ENCODE peak calls at places on chromosomes 13 and 19, in six cellular contexts. One of them, this sample, is unnamed. For H3K9me3 and H3K36me3, the result is how much of the 10 kb centered on the place peaks cover.

GRCh38 chr19:29528350-29528945 is 2.7 kb downstream of the VSTM2B start:
- DNase-seq in ovary: peak
- DNase-seq in breast epithelium: peak
- DNase-seq in spleen: peak
- DNase-seq in right lobe of liver: no peak
- DNase-seq in Peyer's patch: no peak
- DNase-seq in this sample: peak

GRCh38 chr19:1942078-1942933 is 1.3 kb downstream of the CSNK1G2 start:
- DNase-seq in ovary: peak
- DNase-seq in breast epithelium: peak
- DNase-seq in spleen: peak
- DNase-seq in right lobe of liver: peak
- DNase-seq in Peyer's patch: peak
- DNase-seq in this sample: peak

GRCh38 chr19:6412111-6412999 is 12.3 kb downstream of the KHSRP start:
- DNase-seq in ovary: peak
- DNase-seq in breast epithelium: no peak
- DNase-seq in spleen: no peak
- DNase-seq in right lobe of liver: no peak
- DNase-seq in Peyer's patch: peak
- DNase-seq in this sample: no peak

GRCh38 chr13:20369886-20370361 is 137.8 kb upstream of the GJB6 start:
- DNase-seq in ovary: no peak
- DNase-seq in breast epithelium: no peak
- DNase-seq in spleen: no peak
- DNase-seq in right lobe of liver: no peak
- DNase-seq in Peyer's patch: no peak
- DNase-seq in this sample: no peak

GRCh38 chr19:18513868-18514267 is 8.0 kb downstream of the ELL start:
- DNase-seq in ovary: peak
- DNase-seq in breast epithelium: peak
- DNase-seq in spleen: no peak
- DNase-seq in right lobe of liver: peak
- DNase-seq in Peyer's patch: no peak
- DNase-seq in this sample: no peak

GRCh38 chr19:45511074-45511473 is 3.8 kb downstream of the VASP start:
- DNase-seq in ovary: no peak
- DNase-seq in breast epithelium: no peak
- DNase-seq in spleen: no peak
- DNase-seq in right lobe of liver: no peak
- DNase-seq in Peyer's patch: no peak
- DNase-seq in this sample: no peak

GRCh38 chr19:2902590-2903218 is 2.0 kb downstream of the ZNF57 start:
- DNase-seq in ovary: no peak
- DNase-seq in breast epithelium: no peak
- DNase-seq in spleen: no peak
- DNase-seq in right lobe of liver: no peak
- DNase-seq in Peyer's patch: no peak
- DNase-seq in this sample: no peak

GRCh38 chr13:30847697-30848307 is 58.3 kb upstream of the MEDAG start:
- DNase-seq in ovary: no peak
- DNase-seq in breast epithelium: no peak
- DNase-seq in spleen: no peak
- DNase-seq in right lobe of liver: no peak
- DNase-seq in Peyer's patch: no peak
- DNase-seq in this sample: no peak

GRCh38 chr13:113770441-113770840 is 11.4 kb downstream of the TMEM255B start:
- DNase-seq in ovary: peak
- DNase-seq in breast epithelium: no peak
- DNase-seq in spleen: peak
- DNase-seq in right lobe of liver: no peak
- DNase-seq in Peyer's patch: peak
- DNase-seq in this sample: no peak

GRCh38 chr13:48412881-48413351 is at the start of gene LPAR6:
- DNase-seq in ovary: no peak
- DNase-seq in breast epithelium: no peak
- DNase-seq in spleen: no peak
- DNase-seq in right lobe of liver: no peak
- DNase-seq in Peyer's patch: no peak
- DNase-seq in this sample: no peak

GRCh38 chr19:50724522-50725217 is 1.5 kb downstream of the CLEC11A start:
- DNase-seq in ovary: peak
- DNase-seq in breast epithelium: peak
- DNase-seq in spleen: peak
- DNase-seq in right lobe of liver: peak
- DNase-seq in Peyer's patch: peak
- DNase-seq in this sample: peak

GRCh38 chr19:55250262-55251036 is 8.4 kb downstream of the PPP6R1 start:
- DNase-seq in ovary: peak
- DNase-seq in breast epithelium: no peak
- DNase-seq in spleen: no peak
- DNase-seq in right lobe of liver: no peak
- DNase-seq in Peyer's patch: no peak
- DNase-seq in this sample: no peak

GRCh38 chr13:96492758-96493157 is 402.9 kb downstream of the HS6ST3 start:
- DNase-seq in ovary: no peak
- DNase-seq in breast epithelium: no peak
- DNase-seq in spleen: no peak
- DNase-seq in right lobe of liver: no peak
- DNase-seq in Peyer's patch: no peak
- DNase-seq in this sample: no peak

GRCh38 chr19:27774827-27775226 is 1438.1 kb downstream of the UQCRFS1 start:
- DNase-seq in ovary: no peak
- DNase-seq in breast epithelium: no peak
- DNase-seq in spleen: no peak
- DNase-seq in right lobe of liver: no peak
- DNase-seq in Peyer's patch: no peak
- DNase-seq in this sample: no peak
- H3K9me3 ChIP-seq in ovary: under half
- H3K9me3 ChIP-seq in breast epithelium: under half
- H3K9me3 ChIP-seq in spleen: under half
- H3K9me3 ChIP-seq in right lobe of liver: under half
- H3K9me3 ChIP-seq in Peyer's patch: under half
- H3K9me3 ChIP-seq in this sample: under half

GRCh38 chr19:9353011-9353410 is 9.8 kb upstream of the ZNF177 start:
- DNase-seq in ovary: no peak
- DNase-seq in breast epithelium: no peak
- DNase-seq in spleen: no peak
- DNase-seq in right lobe of liver: no peak
- DNase-seq in Peyer's patch: no peak
- DNase-seq in this sample: no peak
- H3K36me3 ChIP-seq in ovary: under half
- H3K36me3 ChIP-seq in breast epithelium: under half
- H3K36me3 ChIP-seq in spleen: half or more
- H3K36me3 ChIP-seq in right lobe of liver: under half
- H3K36me3 ChIP-seq in Peyer's patch: under half
- H3K36me3 ChIP-seq in this sample: half or more

GRCh38 chr19:16067205-16067938 is 8.9 kb upstream of the TPM4 start:
- DNase-seq in ovary: peak
- DNase-seq in breast epithelium: peak
- DNase-seq in spleen: peak
- DNase-seq in right lobe of liver: no peak
- DNase-seq in Peyer's patch: peak
- DNase-seq in this sample: peak
- TF ChIP-seq POLR2A in ovary: peak
- TF ChIP-seq POLR2A in breast epithelium: peak
- TF ChIP-seq POLR2A in spleen: no peak
- TF ChIP-seq POLR2A in right lobe of liver: no peak
- TF ChIP-seq POLR2A in Peyer's patch: no peak
- TF ChIP-seq POLR2A in this sample: no peak

GRCh38 chr13:99828114-99828513 is 143.5 kb downstream of the ZIC5 start:
- DNase-seq in ovary: no peak
- DNase-seq in breast epithelium: no peak
- DNase-seq in spleen: no peak
- DNase-seq in right lobe of liver: no peak
- DNase-seq in Peyer's patch: no peak
- DNase-seq in this sample: no peak
- H3K9me3 ChIP-seq in ovary: under half
- H3K9me3 ChIP-seq in breast epithelium: under half
- H3K9me3 ChIP-seq in spleen: under half
- H3K9me3 ChIP-seq in right lobe of liver: under half
- H3K9me3 ChIP-seq in Peyer's patch: under half
- H3K9me3 ChIP-seq in this sample: under half

GRCh38 chr19:21841081-21841783 is 5.2 kb upstream of the ZNF43 start:
- DNase-seq in ovary: no peak
- DNase-seq in breast epithelium: no peak
- DNase-seq in spleen: no peak
- DNase-seq in right lobe of liver: no peak
- DNase-seq in Peyer's patch: no peak
- DNase-seq in this sample: no peak
- H3K36me3 ChIP-seq in ovary: under half
- H3K36me3 ChIP-seq in breast epithelium: under half
- H3K36me3 ChIP-seq in spleen: half or more
- H3K36me3 ChIP-seq in right lobe of liver: under half
- H3K36me3 ChIP-seq in Peyer's patch: under half
- H3K36me3 ChIP-seq in this sample: under half